ENCODE peak calls at places on chromosomes 12 and 14, in ten cellular contexts. U is neural progenitor cell, X is mesenchymal stem cell, G is fibroblast of lung, E is SK-N-SH, F is IMR-90, Q is HCT116, B is A549, S is PC-3, Z is H9. A is an unnamed sample.

GRCh38 chr12:5197127-5197526 is 153.4 kb downstream of the KCNA5 start:
- DNase-seq in S (peak; percentile 19), F (peak; percentile 53), Q (no peak), B (no peak), U (no peak), Z (no peak), E (no peak), G (peak; percentile 20), X (no peak), A (no peak)

GRCh38 chr12:67988600-67988999 is 647 bp upstream of the IFNG-AS1 start:
- DNase-seq in X (no peak), U (peak; percentile 35), Z (no peak), F (no peak), G (no peak), B (no peak), Q (no peak), E (no peak), S (no peak), A (peak; percentile 84)

GRCh38 chr12:119398190-119398589 is 63.7 kb downstream of the CCDC60 start:
- DNase-seq in U (no peak), B (no peak), S (no peak), X (no peak), F (no peak), G (no peak), E (no peak), Z (no peak), Q (no peak), A (no peak)

GRCh38 chr12:94535614-94535932 is 75.9 kb upstream of the CEP83 start:
- DNase-seq in F (no peak), E (no peak), Z (no peak), B (no peak), G (no peak), S (no peak), U (peak; percentile 13), X (no peak), Q (no peak), A (no peak)

GRCh38 chr14:38958589-38958988 is 144.4 kb downstream of the SEC23A start:
- DNase-seq in G (no peak), Q (no peak), F (no peak), X (peak; percentile 53), U (no peak), B (no peak), E (no peak), Z (no peak), S (peak; percentile 24), A (no peak)

GRCh38 chr12:25583545-25583944 is 30.5 kb upstream of the LMNTD1 start:
- DNase-seq in E (peak; percentile 61), X (no peak), U (peak; percentile 17), Z (peak; percentile 44), F (peak; percentile 19), B (peak; percentile 2), Q (peak; percentile 10), S (peak; percentile 46), G (peak; percentile 44), A (no peak)

GRCh38 chr14:58796636-58797429 is 159.1 kb downstream of the DACT1 start:
- DNase-seq in E (no peak), S (peak; percentile 62), F (peak; percentile 16), Z (no peak), B (no peak), G (no peak), U (peak; percentile 28), X (peak; percentile 27), Q (no peak), A (peak; percentile 55)

GRCh38 chr14:55588259-55588699 is 8.3 kb downstream of the KTN1 start:
- DNase-seq in Z (no peak), G (peak; percentile 57), E (no peak), S (peak; percentile 71), X (peak; percentile 65), F (peak; percentile 74), B (no peak), Q (no peak), U (no peak), A (no peak)

GRCh38 chr14:59629384-59630158 is 53.0 kb upstream of the CCDC175 start:
- DNase-seq in G (no peak), Q (no peak), U (no peak), S (no peak), F (no peak), B (no peak), Z (no peak), E (peak; percentile 45), X (no peak), A (no peak)

GRCh38 chr12:108594-108993 is 42.0 kb downstream of the IQSEC3 start:
- DNase-seq in U (no peak), G (no peak), X (no peak), S (no peak), Z (no peak), F (no peak), E (peak; percentile 77), B (no peak), Q (no peak), A (no peak)

GRCh38 chr14:75513911-75514672 is 8.2 kb upstream of the BATF start:
- DNase-seq in X (no peak), U (no peak), Z (no peak), F (no peak), S (no peak), G (no peak), E (no peak), Q (no peak), B (no peak), A (no peak)

GRCh38 chr12:124921200-124922008 is 7.0 kb upstream of the UBC start:
- DNase-seq in F (peak; percentile 66), G (peak; percentile 79), Q (no peak), X (peak; percentile 72), E (peak; percentile 41), S (peak; percentile 81), U (peak; percentile 69), Z (peak; percentile 85), B (peak; percentile 78), A (peak; percentile 72)

GRCh38 chr12:77510985-77511384 is 319.7 kb upstream of the NAV3 start:
- DNase-seq in E (no peak), Q (no peak), S (no peak), B (no peak), G (no peak), U (no peak), X (no peak), Z (no peak), F (no peak), A (no peak)

GRCh38 chr14:54766276-54767138 is 136.1 kb downstream of the GCH1 start:
- DNase-seq in U (no peak), B (no peak), Q (no peak), Z (no peak), S (no peak), F (no peak), E (no peak), X (no peak), G (no peak), A (no peak)

GRCh38 chr12:56046027-56046780 is 4.5 kb downstream of the RPS26 start:
- DNase-seq in X (no peak), Z (no peak), S (no peak), E (no peak), B (no peak), F (no peak), U (no peak), Q (no peak), G (no peak), A (no peak)

GRCh38 chr14:42023452-42023851 is 416.8 kb downstream of the LRFN5 start:
- DNase-seq in Z (no peak), S (peak; percentile 65), F (no peak), B (no peak), G (no peak), X (peak; percentile 35), Q (no peak), E (no peak), U (no peak), A (no peak)

GRCh38 chr14:28761438-28762289 is 4.9 kb upstream of the FOXG1 start:
- DNase-seq in F (no peak), G (no peak), Z (no peak), U (peak; percentile 7), X (no peak), E (no peak), S (no peak), Q (no peak), B (no peak), A (no peak)

GRCh38 chr12:123933214-123933613 is 39.4 kb downstream of the CCDC92 start:
- DNase-seq in X (no peak), F (no peak), Z (no peak), B (no peak), G (no peak), S (no peak), Q (no peak), U (no peak), E (no peak), A (no peak)

GRCh38 chr12:70052931-70053497 is 190.2 kb upstream of the CNOT2 start:
- DNase-seq in U (no peak), Z (no peak), B (peak; percentile 81), G (peak; percentile 93), F (peak; percentile 67), X (peak; percentile 76), Q (peak; percentile 75), S (peak; percentile 88), E (no peak), A (no peak)

GRCh38 chr12:85688837-85689236 is 147.4 kb downstream of the RASSF9 start:
- DNase-seq in F (no peak), X (no peak), B (peak; percentile 27), G (no peak), Z (no peak), Q (no peak), S (no peak), U (no peak), E (no peak), A (no peak)

GRCh38 chr14:99023371-99023770 is 248.6 kb downstream of the BCL11B start:
- DNase-seq in U (no peak), X (no peak), G (no peak), Q (no peak), E (no peak), B (no peak), S (no peak), F (no peak), Z (no peak), A (no peak)
- H3K9me3 ChIP-seq in U (no peaks in the 10 kb centered on the region), X (peaks cover 3% of the 10 kb centered on the region), G (no peaks in the 10 kb centered on the region), Q (no peaks in the 10 kb centered on the region), E (no peaks in the 10 kb centered on the region), B (peaks cover 10% of the 10 kb centered on the region), S (no peaks in the 10 kb centered on the region), F (peaks cover 43% of the 10 kb centered on the region), Z (no peaks in the 10 kb centered on the region), A (no peaks in the 10 kb centered on the region)

GRCh38 chr14:32507029-32507984 is 178.2 kb downstream of the AKAP6 start:
- DNase-seq in Z (no peak), Q (peak; percentile 33), S (peak; percentile 71), E (no peak), B (peak; percentile 51), U (no peak), X (peak; percentile 59), F (peak; percentile 90), G (peak; percentile 96), A (no peak)
- H3K27ac ChIP-seq in Z (no peak overlapping the region), Q (no peak overlapping the region), S (peak overlapping the region; percentile 72), E (peak overlapping the region; percentile 94), B (peak overlapping the region; percentile 72), U (no peak overlapping the region), X (peak overlapping the region; percentile 72), F (peak overlapping the region; percentile 96), G (peak overlapping the region; percentile 23), A (no peak overlapping the region)

GRCh38 chr12:100591979-100592378 is 18.5 kb downstream of the GAS2L3 start:
- DNase-seq in X (no peak), Z (no peak), F (no peak), U (no peak), S (no peak), G (no peak), Q (no peak), B (no peak), E (no peak), A (no peak)

GRCh38 chr12:100593490-100593889 is 20.0 kb downstream of the GAS2L3 start:
- DNase-seq in S (no peak), E (no peak), X (peak; percentile 16), F (no peak), Z (no peak), B (no peak), U (no peak), Q (no peak), G (peak; percentile 39), A (no peak)
- H3K4me2 ChIP-seq in S (no peak overlapping the region), E (peak overlapping the region; percentile 69), X (peak overlapping the region; percentile 28), F (peak overlapping the region; percentile 99), Z (no peak overlapping the region), B (peak overlapping the region; percentile 66), U (no peak overlapping the region), Q (no peak overlapping the region), G (peak overlapping the region; percentile 89), A (no peak overlapping the region)

GRCh38 chr12:83408841-83409240 is 722.1 kb downstream of the TMTC2 start:
- DNase-seq in X (no peak), G (no peak), Z (no peak), Q (no peak), E (no peak), B (no peak), F (no peak), S (no peak), U (no peak), A (no peak)
- H3K9me3 ChIP-seq in X (peaks cover 49% of the 10 kb centered on the region), G (no peaks in the 10 kb centered on the region), Z (no peaks in the 10 kb centered on the region), Q (no peaks in the 10 kb centered on the region), E (no peaks in the 10 kb centered on the region), B (no peaks in the 10 kb centered on the region), F (peaks cover 4% of the 10 kb centered on the region), S (no peaks in the 10 kb centered on the region), U (peaks cover 4% of the 10 kb centered on the region), A (no peaks in the 10 kb centered on the region)

A was measured in MM.1S.